ENCODE peak calls at places on chromosomes 2 and 18, in eight cellular contexts. X, S, U, C, I, F, R and W are unnamed samples.
A peak's percentile ranks its signal among the peaks of the same experiment; 100 is the strongest.

GRCh38 chr2:27967076-27967475 is 76.5 kb downstream of the BABAM2 start:
- DNase-seq in X (no peak), S (no peak), U (no peak), C (no peak), I (no peak), F (no peak), R (no peak), W (no peak)

GRCh38 chr2:56099967-56100366 is 83.8 kb upstream of the CCDC85A start:
- DNase-seq in X (no peak), S (no peak), U (no peak), C (no peak), I (no peak), F (no peak), R (no peak), W (no peak)

GRCh38 chr2:177666408-177666807 is 273.8 kb downstream of the AGPS start:
- DNase-seq in X (no peak), S (no peak), U (no peak), C (no peak), I (peak; percentile 30), F (no peak), R (no peak), W (no peak)

GRCh38 chr2:66537001-66537400 is 102.1 kb downstream of the MEIS1 start:
- DNase-seq in X (no peak), S (no peak), U (no peak), C (no peak), I (no peak), F (no peak), R (no peak), W (no peak)

GRCh38 chr2:36374586-36374985 is 19.0 kb downstream of the CRIM1 start:
- DNase-seq in X (no peak), S (no peak), U (no peak), C (no peak), I (no peak), F (no peak), R (no peak), W (no peak)

GRCh38 chr18:62999392-62999791 is 284.1 kb downstream of the PHLPP1 start:
- DNase-seq in X (peak; percentile 90), S (no peak), U (peak; percentile 19), C (peak; percentile 90), I (no peak), F (no peak), R (no peak), W (no peak)

GRCh38 chr2:204794624-204795023 is 249.3 kb downstream of the PARD3B start:
- DNase-seq in X (no peak), S (no peak), U (no peak), C (no peak), I (no peak), F (no peak), R (no peak), W (no peak)

GRCh38 chr2:237818066-237818473 is 19.5 kb downstream of the RBM44 start:
- DNase-seq in X (no peak), S (no peak), U (no peak), C (peak; percentile 46), I (no peak), F (no peak), R (no peak), W (no peak)

GRCh38 chr2:237694423-237695194 is 67.2 kb downstream of the LRRFIP1 start:
- DNase-seq in X (no peak), S (no peak), U (no peak), C (no peak), I (no peak), F (no peak), R (no peak), W (no peak)

GRCh38 chr2:234488913-234489451 is 7.9 kb downstream of the ARL4C start:
- DNase-seq in X (no peak), S (no peak), U (no peak), C (no peak), I (no peak), F (no peak), R (no peak), W (no peak)

GRCh38 chr2:128324008-128324896 is 5.6 kb upstream of the HS6ST1 start:
- DNase-seq in X (no peak), S (no peak), U (no peak), C (no peak), I (no peak), F (no peak), R (no peak), W (no peak)

GRCh38 chr2:127185093-127185492 is 35.0 kb downstream of the CYP27C1 start:
- DNase-seq in X (no peak), S (no peak), U (no peak), C (no peak), I (no peak), F (no peak), R (no peak), W (no peak)

GRCh38 chr18:49560277-49561126 is 1.4 kb upstream of the LIPG start:
- DNase-seq in X (peak; percentile 42), S (no peak), U (peak; percentile 94), C (no peak), I (no peak), F (no peak), R (peak; percentile 72), W (no peak)
- TF ChIP-seq POLR2A in X (no peak), S (no peak), U (no peak), C (no peak), I (no peak), F (no peak), R (peak; percentile 33), W (no peak)

GRCh38 chr2:63841254-63842022 is at the start of gene UGP2:
- DNase-seq in X (peak; percentile 90), S (peak; percentile 75), U (peak; percentile 95), C (peak; percentile 91), I (peak; percentile 92), F (peak; percentile 81), R (peak; percentile 91), W (peak; percentile 42)
- TF ChIP-seq POLR2A in X (peak; percentile 61), S (peak; percentile 60), U (peak; percentile 16), C (peak; percentile 87), I (no peak), F (no peak), R (peak; percentile 85), W (peak; percentile 60)

DNA sequence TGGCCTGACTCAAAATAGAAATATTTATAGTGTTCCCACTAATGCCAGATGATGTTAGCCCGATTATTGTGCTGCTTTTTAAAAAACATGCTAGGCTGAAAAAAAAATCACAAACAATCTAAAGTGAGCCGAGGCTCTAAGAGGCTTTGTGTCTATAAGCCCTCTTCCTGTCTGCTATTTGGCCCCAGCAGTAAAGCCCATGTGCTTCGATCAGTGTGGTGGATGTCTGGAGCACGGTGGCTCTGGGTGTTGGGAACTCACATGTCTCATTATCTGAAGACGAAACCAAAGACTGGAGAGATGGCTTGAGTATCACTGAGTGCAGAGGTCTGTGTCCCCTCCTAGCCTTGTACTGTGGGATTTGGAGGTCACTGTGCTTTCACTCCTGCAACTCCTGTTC is 55.1 kb downstream of the INO80C start:
- DNase-seq in X (no peak), S (no peak), U (no peak), C (no peak), I (no peak), F (no peak), R (no peak), W (no peak)
- TF ChIP-seq POLR2A in X (no peak), S (no peak), U (no peak), C (no peak), I (no peak), F (no peak), R (no peak), W (no peak)

GRCh38 chr18:9404565-9405060 is 70.0 kb downstream of the TWSG1 start:
- DNase-seq in X (no peak), S (no peak), U (no peak), C (peak; percentile 10), I (peak; percentile 70), F (no peak), R (no peak), W (peak; percentile 25)
- TF ChIP-seq POLR2A in X (no peak), S (no peak), U (no peak), C (no peak), I (no peak), F (no peak), R (no peak), W (peak; percentile 19)

GRCh38 chr18:13725566-13726227 is 661 bp downstream of the FAM210A start:
- DNase-seq in X (no peak), S (no peak), U (no peak), C (peak; percentile 5), I (peak; percentile 51), F (no peak), R (no peak), W (no peak)

GRCh38 chr18:13726972-13727331 is 479 bp downstream of the RNMT start:
- DNase-seq in X (peak; percentile 74), S (peak; percentile 5), U (peak; percentile 55), C (peak; percentile 78), I (peak; percentile 83), F (no peak), R (no peak), W (peak; percentile 7)

GRCh38 chr18:13730486-13730885 is 4.0 kb downstream of the RNMT start:
- DNase-seq in X (no peak), S (no peak), U (no peak), C (no peak), I (no peak), F (no peak), R (no peak), W (no peak)

DNA sequence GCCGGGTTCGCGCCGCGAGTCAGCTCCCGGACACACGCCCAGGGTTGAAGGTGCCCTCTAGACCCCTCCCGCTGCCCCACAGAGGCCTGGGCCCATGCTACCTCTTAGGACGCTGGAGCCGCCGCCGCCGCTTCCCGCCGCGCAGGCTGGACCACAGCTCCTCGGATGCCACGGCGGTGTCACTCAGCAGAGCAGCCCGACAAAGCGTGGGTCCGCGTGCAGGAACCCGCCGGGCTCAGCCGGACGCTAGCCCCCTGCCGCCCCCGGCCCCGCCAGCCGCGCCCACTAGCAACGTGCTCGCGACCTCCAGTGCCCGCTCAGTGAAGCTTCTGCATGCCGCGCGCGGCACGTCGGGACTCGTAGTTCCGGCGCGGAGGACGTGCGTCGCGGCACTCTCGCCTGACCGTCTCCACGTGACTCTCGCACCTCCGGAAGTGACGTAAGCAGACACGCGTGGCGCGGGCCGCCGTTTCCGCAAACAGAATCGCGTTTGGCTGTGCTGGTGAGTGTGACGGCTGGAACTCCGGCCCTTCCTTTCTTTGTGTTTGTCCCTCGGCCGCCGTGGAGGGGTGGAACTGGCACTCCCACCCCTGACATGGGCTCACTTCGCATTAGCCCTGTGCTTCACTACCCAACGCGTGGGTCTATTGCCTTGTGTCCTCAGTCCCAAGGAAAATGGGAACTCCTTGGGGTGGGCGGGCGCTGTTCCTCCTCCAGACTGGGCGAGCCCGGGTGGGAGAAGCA is at the start of the genes FAM210A and RNMT:
- DNase-seq in X (peak; percentile 96), S (peak; percentile 56), U (peak; percentile 97), C (peak; percentile 97), I (peak; percentile 99), F (peak; percentile 96), R (peak; percentile 97), W (peak; percentile 80)
- TF ChIP-seq POLR2A in X (peak; percentile 67), S (peak; percentile 39), U (peak; percentile 16), C (peak; percentile 84), I (peak; percentile 89), F (peak; percentile 78), R (peak; percentile 28), W (peak; percentile 67)

GRCh38 chr2:217920879-217921603 is 81.8 kb downstream of the TNS1 start:
- DNase-seq in X (peak; percentile 80), S (no peak), U (peak; percentile 79), C (peak; percentile 79), I (no peak), F (no peak), R (no peak), W (no peak)
- TF ChIP-seq POLR2A in X (no peak), S (no peak), U (no peak), C (peak; percentile 39), I (no peak), F (no peak), R (no peak), W (no peak)